ENCODE peak calls at places on chromosomes 7 and 10, in six cellular contexts. X is foreskin keratinocyte; R is fibroblast of mammary gland; L is cardiac fibroblast; P is CD4-positive, alpha-beta T cell; U is pancreas. F is an unnamed sample.

GRCh38 chr7:134044682-134045081 is 82.5 kb upstream of the LRGUK start:
- DNase-seq in X (no peak), R (peak; percentile 5), L (peak; percentile 36), P (no peak), U (no peak), F (no peak)

GRCh38 chr7:2212906-2213305 is 19.8 kb downstream of the MAD1L1 start:
- DNase-seq in X (no peak), R (no peak), L (no peak), P (no peak), U (no peak), F (no peak)

GRCh38 chr7:81155654-81156373 is 237.0 kb upstream of the SEMA3C start:
- DNase-seq in X (no peak), R (peak; percentile 5), L (peak; percentile 7), P (no peak), U (no peak), F (no peak)

GRCh38 chr10:121734517-121735137 is 136.4 kb upstream of the FGFR2 start:
- DNase-seq in X (no peak), R (peak; percentile 17), L (peak; percentile 28), P (no peak), U (no peak), F (no peak)

GRCh38 chr10:62853710-62854109 is 37.5 kb upstream of the EGR2 start:
- DNase-seq in X (no peak), R (peak; percentile 47), L (no peak), P (no peak), U (no peak), F (no peak)

GRCh38 chr10:4763960-4764428 is 62.0 kb upstream of the AKR1E2 start:
- DNase-seq in X (peak; percentile 77), R (peak; percentile 94), L (peak; percentile 68), P (no peak), U (no peak), F (no peak)

GRCh38 chr10:86303626-86304025 is 63.0 kb downstream of the GRID1 start:
- DNase-seq in X (no peak), R (no peak), L (no peak), P (no peak), U (no peak), F (no peak)

GRCh38 chr10:62561151-62561550 is 187.0 kb downstream of the ZNF365 start:
- DNase-seq in X (no peak), R (no peak), L (no peak), P (no peak), U (no peak), F (no peak)

GRCh38 chr10:78513330-78513729 is 479.7 kb downstream of the RPS24 start:
- DNase-seq in X (no peak), R (no peak), L (no peak), P (no peak), U (no peak), F (no peak)

GRCh38 chr7:28939844-28940243 is 18.3 kb downstream of the TRIL start:
- DNase-seq in X (no peak), R (no peak), L (no peak), P (no peak), U (no peak), F (no peak)

GRCh38 chr10:110337401-110337800 is 32.7 kb upstream of the SMNDC1 start:
- DNase-seq in X (no peak), R (peak; percentile 61), L (no peak), P (no peak), U (no peak), F (no peak)

GRCh38 chr7:71521506-71521905 is 389.6 kb downstream of the GALNT17 start:
- DNase-seq in X (no peak), R (peak; percentile 89), L (no peak), P (no peak), U (no peak), F (no peak)

GRCh38 chr10:132783865-132784581 is 1.9 kb downstream of the NKX6-2 start:
- DNase-seq in X (no peak), R (no peak), L (no peak), P (no peak), U (no peak), F (no peak)

GRCh38 chr7:151520419-151521229 is 929 bp upstream of the RHEB start:
- DNase-seq in X (no peak), R (no peak), L (peak; percentile 10), P (no peak), U (peak; percentile 54), F (peak; percentile 39)

GRCh38 chr10:124994573-124995473 is 52.9 kb downstream of the ZRANB1 start:
- DNase-seq in X (no peak), R (no peak), L (no peak), P (no peak), U (no peak), F (no peak)

GRCh38 chr7:130356121-130356759 is 11.6 kb downstream of the CPA5 start:
- DNase-seq in X (peak; percentile 98), R (peak; percentile 95), L (peak; percentile 98), P (no peak), U (no peak), F (no peak)

GRCh38 chr10:112804036-112804435 is 146.0 kb upstream of the TCF7L2 start:
- DNase-seq in X (no peak), R (no peak), L (peak; percentile 22), P (no peak), U (peak; percentile 61), F (no peak)

GRCh38 chr10:114252097-114252496 is 13.0 kb downstream of the VWA2 start:
- DNase-seq in X (no peak), R (no peak), L (no peak), P (no peak), U (no peak), F (no peak)

GRCh38 chr10:117565068-117565467 is 22.5 kb downstream of the EMX2 start:
- DNase-seq in X (no peak), R (no peak), L (no peak), P (no peak), U (no peak), F (no peak)

DNA sequence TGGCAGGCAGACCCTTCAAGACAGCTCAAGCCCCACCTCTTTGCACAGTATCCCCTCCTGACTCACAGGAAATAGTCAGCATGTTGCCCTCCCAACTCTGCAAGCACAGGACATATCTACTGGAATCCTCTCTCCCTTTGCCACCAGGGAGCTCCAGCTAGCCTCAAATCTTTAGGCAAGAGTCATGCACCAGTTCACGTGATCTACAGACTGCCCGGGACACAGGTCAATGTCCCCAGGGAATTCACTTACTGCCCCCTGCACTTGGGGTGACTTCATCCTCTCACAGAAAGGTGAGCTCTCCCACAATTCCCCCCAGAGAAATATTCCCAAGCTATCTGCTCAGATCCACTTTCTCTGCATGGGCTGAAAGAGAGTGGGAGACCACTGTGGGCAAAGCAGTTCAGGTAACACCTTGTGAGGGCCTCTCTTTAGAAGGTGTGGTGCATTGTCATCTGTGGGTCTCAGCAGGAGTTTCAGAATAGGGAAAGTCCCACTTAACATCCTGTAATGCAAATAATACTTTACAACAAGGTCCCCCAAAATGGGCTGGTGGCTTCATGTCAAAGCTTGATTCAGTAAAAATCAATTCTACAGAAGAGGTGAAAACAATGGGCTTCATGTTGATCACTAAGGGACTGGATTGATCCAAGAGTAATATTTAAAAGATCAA is 129.9 kb downstream of the NOC3L start:
- DNase-seq in X (no peak), R (no peak), L (no peak), P (no peak), U (peak; percentile 24), F (no peak)
- TF ChIP-seq CTCF in X (no peak), R (no peak), L (no peak), P (no peak), U (no peak), F (no peak)

GRCh38 chr10:89552213-89552612 is 16.8 kb upstream of the SLC16A12 start:
- DNase-seq in X (no peak), R (no peak), L (no peak), P (no peak), U (no peak), F (no peak)

GRCh38 chr10:89554433-89554832 is 19.0 kb upstream of the SLC16A12 start:
- DNase-seq in X (no peak), R (no peak), L (no peak), P (no peak), U (no peak), F (no peak)

GRCh38 chr10:89556590-89556989 is 21.2 kb upstream of the SLC16A12 start:
- DNase-seq in X (no peak), R (peak; percentile 76), L (no peak), P (no peak), U (no peak), F (no peak)

GRCh38 chr10:89553064-89553734 is 17.8 kb upstream of the SLC16A12 start:
- DNase-seq in X (peak; percentile 90), R (peak; percentile 96), L (peak; percentile 93), P (no peak), U (no peak), F (no peak)

DNA sequence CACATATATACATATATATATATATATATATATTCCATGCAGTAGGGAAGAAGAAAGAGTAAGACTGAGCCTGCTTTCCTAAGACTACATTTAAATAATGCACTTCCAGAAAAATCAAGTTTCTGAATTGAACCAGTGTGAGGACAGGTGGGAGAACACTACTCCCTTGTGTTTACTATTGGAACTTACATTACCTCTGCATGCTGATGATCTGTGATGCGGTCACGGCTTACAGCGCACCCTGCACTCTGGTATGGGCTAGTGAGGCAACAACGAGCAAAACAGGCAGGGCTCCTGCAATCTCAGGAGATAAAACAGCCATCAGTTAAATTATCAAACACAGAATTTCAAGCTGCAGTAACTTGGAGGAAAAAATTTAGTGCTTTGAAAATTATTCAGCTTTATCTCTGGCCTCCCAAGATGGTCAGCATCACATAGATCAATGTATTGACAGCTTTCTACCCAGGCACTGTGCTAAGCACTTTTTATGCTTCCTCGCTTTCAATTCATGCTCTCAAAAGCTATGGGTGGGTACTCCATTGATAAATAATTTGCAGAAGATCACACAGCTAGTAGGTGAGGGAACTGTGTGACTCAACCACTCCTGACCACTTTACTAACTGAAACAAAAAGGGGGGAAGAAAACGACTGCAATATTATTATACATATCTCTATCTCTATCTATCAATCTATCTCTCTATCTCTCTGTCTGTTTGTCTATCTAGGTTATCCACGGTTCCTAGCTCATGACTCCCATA is 20.5 kb upstream of the SLC16A12 start:
- DNase-seq in X (no peak), R (peak; percentile 53), L (peak; percentile 38), P (no peak), U (no peak), F (no peak)
- TF ChIP-seq CTCF in X (peak; percentile 54), R (peak; percentile 26), L (peak; percentile 18), P (no peak), U (no peak), F (no peak)

GRCh38 chr10:73247509-73248258 is 629 bp upstream of the DNAJC9 start:
- DNase-seq in X (no peak), R (peak; percentile 8), L (no peak), P (no peak), U (no peak), F (no peak)

GRCh38 chr10:73248259-73248724 is 1.2 kb upstream of the DNAJC9 start:
- DNase-seq in X (no peak), R (peak; percentile 41), L (no peak), P (no peak), U (no peak), F (no peak)

GRCh38 chr10:73253226-73253557 is 748 bp upstream of the MRPS16 start:
- DNase-seq in X (no peak), R (no peak), L (no peak), P (no peak), U (no peak), F (no peak)

GRCh38 chr10:73251683-73252444 is 580 bp downstream of the MRPS16 start:
- DNase-seq in X (no peak), R (peak; percentile 30), L (no peak), P (no peak), U (no peak), F (no peak)

GRCh38 chr10:73252445-73253225 is at the start of gene MRPS16:
- DNase-seq in X (peak; percentile 93), R (peak; percentile 97), L (peak; percentile 98), P (peak; percentile 90), U (peak; percentile 92), F (peak; percentile 93)
- TF ChIP-seq CTCF in X (no peak), R (no peak), L (no peak), P (no peak), U (no peak), F (no peak)

GRCh38 chr10:11434323-11434722 is 177.1 kb downstream of the USP6NL start:
- DNase-seq in X (no peak), R (no peak), L (no peak), P (no peak), U (no peak), F (no peak)
- TF ChIP-seq CTCF in X (peak; percentile 32), R (peak; percentile 32), L (no peak), P (no peak), U (no peak), F (no peak)

F was measured in CD8-positive, alpha-beta T cell.